ENCODE peak calls at places on chromosomes 5 and 9, in six cellular contexts. I is hepatic stellate cell, P is HEK293T, U is BJ, M is AML-193, Y is GM04503. L is an unnamed sample.

GRCh38 chr5:93359296-93359957 is 221.6 kb downstream of the NR2F1-AS1 start:
- DNase-seq in I (peak), P (no peak), U (no peak), M (no peak), Y (no peak), L (peak)

GRCh38 chr5:135433626-135434426 is 13.3 kb downstream of the DCANP1 start:
- DNase-seq in I (no peak), P (peak), U (no peak), M (peak), Y (no peak), L (no peak)

GRCh38 chr5:127608077-127608660 is 40.7 kb upstream of the CTXN3 start:
- DNase-seq in I (no peak), P (no peak), U (no peak), M (no peak), Y (no peak), L (no peak)

GRCh38 chr9:93080406-93080805 is 15.6 kb upstream of the CARD19 start:
- DNase-seq in I (no peak), P (no peak), U (no peak), M (no peak), Y (no peak), L (no peak)

GRCh38 chr9:70601000-70601929 is 186.8 kb upstream of the KLF9 start:
- DNase-seq in I (peak), P (no peak), U (peak), M (no peak), Y (peak), L (peak)

GRCh38 chr5:180139731-180140626 is 68.4 kb upstream of the RNF130 start:
- DNase-seq in I (no peak), P (no peak), U (no peak), M (no peak), Y (no peak), L (no peak)

GRCh38 chr9:119836036-119836435 is 466.8 kb upstream of the BRINP1 start:
- DNase-seq in I (no peak), P (no peak), U (no peak), M (no peak), Y (no peak), L (no peak)

GRCh38 chr9:86700601-86701000 is 246.7 kb downstream of the GAS1 start:
- DNase-seq in I (no peak), P (no peak), U (no peak), M (no peak), Y (no peak), L (peak)

GRCh38 chr9:106945727-106946690 is 83.0 kb downstream of the ZNF462 start:
- DNase-seq in I (peak), P (no peak), U (no peak), M (no peak), Y (no peak), L (no peak)

GRCh38 chr5:19322716-19323485 is 665.1 kb downstream of the CDH18 start:
- DNase-seq in I (no peak), P (no peak), U (no peak), M (no peak), Y (no peak), L (peak)

GRCh38 chr9:134296301-134297081 is 29.8 kb upstream of the RXRA start:
- DNase-seq in I (no peak), P (no peak), U (no peak), M (no peak), Y (no peak), L (no peak)

GRCh38 chr5:180640765-180641565 is 8.4 kb downstream of the FLT4 start:
- DNase-seq in I (no peak), P (no peak), U (no peak), M (no peak), Y (no peak), L (no peak)

GRCh38 chr5:145129797-145130196 is 705.3 kb downstream of the PRELID2 start:
- DNase-seq in I (no peak), P (no peak), U (no peak), M (no peak), Y (no peak), L (no peak)

GRCh38 chr9:19493174-19493811 is 84.5 kb downstream of the ACER2 start:
- DNase-seq in I (peak), P (peak), U (no peak), M (peak), Y (peak), L (peak)

GRCh38 chr5:42349163-42349562 is 74.1 kb upstream of the GHR start:
- DNase-seq in I (no peak), P (no peak), U (no peak), M (no peak), Y (no peak), L (no peak)

GRCh38 chr5:139844472-139845145 is 49.0 kb downstream of the PSD2 start:
- DNase-seq in I (peak), P (peak), U (no peak), M (peak), Y (no peak), L (peak)

GRCh38 chr5:115396079-115396478 is 99.6 kb upstream of the CCDC112 start:
- DNase-seq in I (no peak), P (no peak), U (no peak), M (no peak), Y (no peak), L (no peak)

GRCh38 chr9:96618209-96619108 is 1.2 kb downstream of the CDC14B start:
- DNase-seq in I (peak), P (peak), U (no peak), M (no peak), Y (no peak), L (peak)